ENCODE peak calls at places on chromosomes 3 and 15, in eight cellular contexts. D, E, Q, J, V, H, C and I are unnamed samples.

GRCh38 chr3:64278631-64279030 is 53.4 kb upstream of the PRICKLE2 start:
- DNase-seq in D (no peak), E (no peak), Q (no peak), J (no peak), V (no peak), H (peak), C (no peak), I (no peak)

GRCh38 chr3:114624676-114625181 is 330.9 kb downstream of the TIGIT start:
- DNase-seq in D (peak), E (peak), Q (peak), J (peak), V (no peak), H (no peak), C (no peak), I (peak)

GRCh38 chr15:38040615-38041014 is 106.2 kb downstream of the TMCO5A start:
- DNase-seq in D (no peak), E (no peak), Q (no peak), J (no peak), V (no peak), H (no peak), C (no peak), I (no peak)

GRCh38 chr3:23646201-23646955 is 159.4 kb upstream of the UBE2E1 start:
- DNase-seq in D (no peak), E (no peak), Q (no peak), J (peak), V (no peak), H (no peak), C (no peak), I (no peak)

GRCh38 chr3:44439499-44440295 is 37.8 kb downstream of the ZNF445 start:
- DNase-seq in D (no peak), E (no peak), Q (peak), J (peak), V (peak), H (no peak), C (peak), I (no peak)

GRCh38 chr3:50204804-50205718 is at the start of gene SLC38A3:
- DNase-seq in D (no peak), E (no peak), Q (no peak), J (peak), V (no peak), H (peak), C (no peak), I (no peak)

GRCh38 chr15:64894395-64895056 is 17.2 kb upstream of the ANKDD1A start:
- DNase-seq in D (no peak), E (no peak), Q (no peak), J (no peak), V (peak), H (peak), C (peak), I (no peak)

GRCh38 chr3:87088366-87088983 is 97.5 kb upstream of the VGLL3 start:
- DNase-seq in D (no peak), E (no peak), Q (no peak), J (peak), V (no peak), H (no peak), C (no peak), I (no peak)

GRCh38 chr3:149547954-149548728 is 73.6 kb downstream of the TM4SF4 start:
- DNase-seq in D (peak), E (peak), Q (peak), J (no peak), V (no peak), H (peak), C (no peak), I (no peak)

GRCh38 chr3:196399485-196399945 is 32.7 kb downstream of the UBXN7 start:
- DNase-seq in D (peak), E (no peak), Q (peak), J (no peak), V (no peak), H (no peak), C (no peak), I (peak)

GRCh38 chr3:141370065-141370533 is 1.8 kb downstream of the ZBTB38 start:
- DNase-seq in D (peak), E (no peak), Q (peak), J (peak), V (peak), H (peak), C (peak), I (peak)

GRCh38 chr3:7876741-7877297 is 624.8 kb upstream of the LMCD1 start:
- DNase-seq in D (no peak), E (no peak), Q (no peak), J (no peak), V (no peak), H (no peak), C (no peak), I (peak)

GRCh38 chr3:188202358-188203138 is 48.6 kb downstream of the LPP start:
- DNase-seq in D (peak), E (no peak), Q (peak), J (no peak), V (no peak), H (peak), C (no peak), I (peak)
- TF ChIP-seq CTCF in D (no peak), E (peak), Q (no peak), J (peak), V (no peak), H (peak), C (no peak), I (no peak)

GRCh38 chr3:99867594-99868437 is 50.2 kb downstream of the CMSS1 start:
- DNase-seq in D (no peak), E (no peak), Q (no peak), J (no peak), V (no peak), H (peak), C (no peak), I (no peak)

GRCh38 chr3:99868438-99868723 is 50.7 kb downstream of the CMSS1 start:
- DNase-seq in D (peak), E (no peak), Q (no peak), J (no peak), V (no peak), H (no peak), C (no peak), I (no peak)

GRCh38 chr3:99870712-99871111 is 53.0 kb downstream of the CMSS1 start:
- DNase-seq in D (no peak), E (no peak), Q (no peak), J (no peak), V (no peak), H (no peak), C (no peak), I (no peak)

GRCh38 chr3:99871231-99871898 is 53.7 kb downstream of the CMSS1 start:
- DNase-seq in D (no peak), E (no peak), Q (no peak), J (no peak), V (no peak), H (no peak), C (no peak), I (no peak)

GRCh38 chr3:99869621-99870020 is 52.0 kb downstream of the CMSS1 start:
- DNase-seq in D (no peak), E (no peak), Q (no peak), J (no peak), V (no peak), H (no peak), C (no peak), I (no peak)
- H3K27ac ChIP-seq in D (no peak), E (no peak), Q (peak), J (peak), V (no peak), H (no peak), C (no peak), I (no peak)

DNA sequence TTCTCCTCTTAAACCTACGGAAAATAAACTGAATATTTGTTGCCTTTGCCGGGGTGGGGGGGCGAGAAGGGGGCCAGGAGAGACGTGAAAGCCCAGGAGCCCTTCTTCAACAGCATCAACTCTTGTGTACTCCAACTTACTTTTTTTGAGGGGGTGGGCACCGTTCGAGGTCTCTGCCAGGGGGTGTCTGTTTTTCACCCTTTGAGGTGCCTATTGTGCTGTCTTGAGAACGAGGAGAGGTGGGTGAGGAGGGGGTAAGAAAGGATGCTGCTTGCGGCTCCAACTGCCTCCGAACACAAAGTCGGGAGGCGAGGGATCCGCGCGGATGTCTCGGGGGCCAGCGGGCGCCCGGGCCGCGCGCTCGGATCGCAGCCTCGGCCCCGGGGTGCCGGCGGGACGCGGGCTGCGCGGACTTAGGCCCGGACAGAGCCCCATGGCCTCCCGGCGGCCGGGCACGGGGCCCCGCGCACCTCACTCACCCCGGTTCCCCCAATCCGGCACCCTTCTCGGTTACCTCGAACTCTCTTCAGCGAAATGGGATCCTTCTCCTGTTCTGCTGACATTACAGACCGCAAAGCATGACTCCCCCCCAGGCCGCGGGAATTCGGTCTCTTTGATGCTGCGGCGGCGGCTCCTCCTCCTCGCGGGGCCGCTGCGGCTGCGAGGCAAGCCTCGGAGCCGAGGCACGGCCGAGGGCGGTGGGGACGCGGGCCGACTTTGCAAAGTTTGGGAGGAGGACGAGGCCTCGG is 650 bp downstream of the PYGO1 start:
- DNase-seq in D (peak), E (no peak), Q (peak), J (peak), V (no peak), H (peak), C (no peak), I (no peak)
- TF ChIP-seq REST in D (no peak), E (no peak), Q (no peak), J (no peak), V (no peak), H (no peak), C (no peak), I (no peak)

DNA sequence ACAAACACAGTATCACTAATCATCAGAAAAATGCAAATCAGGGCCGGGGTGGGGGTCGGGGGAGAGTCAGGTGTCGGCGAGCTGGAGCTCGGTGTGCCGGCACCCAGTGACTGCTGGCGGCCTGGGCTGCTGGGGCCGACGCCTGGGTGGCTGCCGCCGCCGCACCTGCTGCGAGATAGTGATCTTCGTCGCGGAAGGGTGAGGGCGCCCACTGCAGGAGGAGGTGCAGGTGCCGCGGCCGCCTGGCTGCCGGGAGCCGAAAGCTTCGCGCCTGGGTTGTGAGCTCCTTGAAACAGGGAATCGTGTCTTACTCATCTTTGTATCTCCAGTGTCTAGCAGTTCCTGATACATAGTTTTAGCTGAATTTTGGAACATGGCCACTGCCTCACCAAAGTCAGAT is 64.0 kb upstream of the CPOX start:
- DNase-seq in D (peak), E (no peak), Q (no peak), J (peak), V (no peak), H (peak), C (no peak), I (peak)
- TF ChIP-seq CTCF in D (peak), E (peak), Q (peak), J (no peak), V (no peak), H (peak), C (peak), I (peak)

GRCh38 chr15:60751985-60752952 is 273.3 kb upstream of the ICE2 start:
- DNase-seq in D (no peak), E (no peak), Q (peak), J (peak), V (no peak), H (no peak), C (no peak), I (no peak)
- H3K27ac ChIP-seq in D (no peak), E (no peak), Q (peak), J (no peak), V (no peak), H (no peak), C (no peak), I (no peak)